ENCODE peak calls at places on chromosomes 2 and 18, in six cellular contexts. W is coronary artery; N is putamen; U is CD4-positive, CD25-positive, alpha-beta regulatory T cell; B is T-cell; D is stimulated activated CD8-positive, alpha-beta memory T cell treated with anti-CD3 and anti-CD28 coated beads, Interleukin-7, amount 100 ng/mL, for 1 hour. H is an unnamed sample.

GRCh38 chr18:27609221-27609620 is 424.1 kb upstream of the CHST9 start:
- DNase-seq in D (no peak), N (no peak), W (no peak), B (no peak), U (no peak), H (no peak)

GRCh38 chr2:180366481-180366880 is 359.4 kb upstream of the CWC22 start:
- DNase-seq in N (no peak), U (no peak), W (no peak), B (no peak), D (no peak), H (no peak)

GRCh38 chr2:164992818-164993217 is 37.5 kb upstream of the SLC38A11 start:
- DNase-seq in D (peak), B (peak), N (peak), W (no peak), U (peak), H (peak)

GRCh38 chr2:63345285-63345633 is 243.0 kb downstream of the WDPCP start:
- DNase-seq in N (no peak), U (no peak), D (no peak), B (no peak), W (no peak), H (no peak)

GRCh38 chr2:137928547-137929503 is 35.4 kb upstream of the HNMT start:
- DNase-seq in B (no peak), U (no peak), W (no peak), D (no peak), N (no peak), H (no peak)

GRCh38 chr2:246489-247145 is 17.2 kb downstream of the SH3YL1 start:
- DNase-seq in D (no peak), N (no peak), B (no peak), U (peak), W (no peak), H (peak)

GRCh38 chr2:215950009-215950408 is 63.3 kb downstream of the MREG start:
- DNase-seq in B (no peak), W (no peak), D (no peak), N (no peak), U (peak), H (no peak)

GRCh38 chr2:151051584-151052220 is 210.0 kb downstream of the RBM43 start:
- DNase-seq in U (peak), B (no peak), N (peak), W (no peak), D (no peak), H (peak)

GRCh38 chr2:180938419-180938818 is 42.0 kb upstream of the UBE2E3 start:
- DNase-seq in B (no peak), D (no peak), N (no peak), U (no peak), W (no peak), H (no peak)

GRCh38 chr2:37896319-37896718 is 28.8 kb upstream of the RMDN2 start:
- DNase-seq in B (no peak), D (no peak), W (no peak), N (no peak), U (no peak), H (no peak)

GRCh38 chr2:169013628-169014026 is 17.5 kb downstream of the ABCB11 start:
- DNase-seq in N (no peak), U (no peak), D (no peak), B (no peak), W (no peak), H (no peak)

H was measured in globus pallidus.